ENCODE peak calls at places on chromosomes 1 and 21, in seven cellular contexts. B is heart right ventricle, Q is cardiac fibroblast, K is activated B cell treated with CpG ODN at 0.5 μM for 24 hours, J is astrocyte of the spinal cord, T is Peyer's patch, L is body of pancreas. G is an unnamed sample.
A peak's percentile ranks its signal among the peaks of the same experiment; 100 is the strongest.

GRCh38 chr21:38679531-38679930 is 126.2 kb upstream of the ETS2 start:
- DNase-seq in B (peak; percentile 12), Q (peak; percentile 77), K (no peak), J (peak; percentile 72), T (no peak), L (no peak), G (no peak)

GRCh38 chr21:45981641-45982255 is at the start of gene COL6A1:
- DNase-seq in B (peak; percentile 75), Q (peak; percentile 74), K (peak; percentile 19), J (peak; percentile 70), T (peak; percentile 30), L (peak; percentile 71), G (no peak)

GRCh38 chr1:1220197-1220596 is 6.2 kb upstream of the TNFRSF4 start:
- DNase-seq in B (no peak), Q (no peak), K (no peak), J (no peak), T (no peak), L (no peak), G (no peak)

GRCh38 chr1:1355376-1355775 is 3.0 kb downstream of the MXRA8 start:
- DNase-seq in B (peak; percentile 23), Q (no peak), K (no peak), J (no peak), T (no peak), L (no peak), G (no peak)

GRCh38 chr1:24276791-24277190 is 42.4 kb upstream of the GRHL3 start:
- DNase-seq in B (no peak), Q (peak; percentile 23), K (no peak), J (no peak), T (no peak), L (no peak), G (no peak)

GRCh38 chr1:83508485-83509151 is 490.3 kb downstream of the TTLL7 start:
- DNase-seq in B (peak; percentile 58), Q (peak; percentile 62), K (no peak), J (peak; percentile 60), T (no peak), L (no peak), G (no peak)

GRCh38 chr1:77536813-77537212 is 145.6 kb downstream of the ZZZ3 start:
- DNase-seq in B (no peak), Q (peak; percentile 96), K (no peak), J (peak; percentile 95), T (no peak), L (no peak), G (no peak)

GRCh38 chr1:154154534-154155181 is at the start of gene NUP210L:
- DNase-seq in B (peak; percentile 74), Q (peak; percentile 53), K (no peak), J (no peak), T (no peak), L (peak; percentile 80), G (no peak)

GRCh38 chr1:54365020-54365797 is 41.0 kb downstream of the SSBP3 start:
- DNase-seq in B (no peak), Q (no peak), K (no peak), J (no peak), T (no peak), L (no peak), G (no peak)

GRCh38 chr1:213070399-213070798 is 19.4 kb downstream of the RPS6KC1 start:
- DNase-seq in B (peak; percentile 7), Q (peak; percentile 81), K (no peak), J (peak; percentile 74), T (no peak), L (peak; percentile 19), G (no peak)
- TF ChIP-seq CTCF in B (no peak), Q (peak; percentile 17), K (no peak), J (peak; percentile 29), T (no peak), L (no peak), G (no peak)

GRCh38 chr1:21510885-21511578 is 1.8 kb downstream of the ALPL start:
- DNase-seq in B (no peak), Q (peak; percentile 8), K (no peak), J (no peak), T (no peak), L (no peak), G (no peak)
- TF ChIP-seq CTCF in B (no peak), Q (no peak), K (no peak), J (peak; percentile 7), T (no peak), L (no peak), G (no peak)

DNA sequence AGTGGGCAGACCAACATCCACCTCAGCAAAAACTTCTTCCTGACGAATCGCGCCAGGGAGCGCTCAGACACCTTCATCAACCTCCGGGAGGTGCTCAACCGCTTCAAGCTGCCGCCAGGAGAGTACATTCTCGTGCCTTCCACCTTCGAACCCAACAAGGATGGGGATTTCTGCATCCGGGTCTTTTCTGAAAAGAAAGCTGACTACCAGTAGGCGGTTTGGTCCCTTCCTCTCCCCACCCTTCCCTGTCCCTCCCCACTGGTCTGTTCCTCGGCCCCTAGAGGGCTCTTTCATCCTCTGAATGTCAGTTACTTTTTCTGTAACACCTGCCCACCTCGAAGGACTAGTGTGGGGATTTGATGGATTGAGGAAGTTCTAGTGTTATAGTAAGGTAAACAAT is 46.9 kb downstream of the CAPN2 start:
- DNase-seq in B (no peak), Q (no peak), K (no peak), J (no peak), T (no peak), L (no peak), G (no peak)
- TF ChIP-seq CTCF in B (no peak), Q (no peak), K (no peak), J (no peak), T (no peak), L (no peak), G (no peak)

GRCh38 chr1:203342192-203342940 is 8.6 kb downstream of the FMOD start:
- DNase-seq in B (peak; percentile 43), Q (peak; percentile 47), K (no peak), J (peak; percentile 17), T (peak; percentile 53), L (peak; percentile 68), G (no peak)
- TF ChIP-seq CTCF in B (peak; percentile 76), Q (peak; percentile 81), K (peak; percentile 18), J (peak; percentile 81), T (peak; percentile 83), L (peak; percentile 73), G (peak; percentile 70)

GRCh38 chr1:156874572-156874971 is 13.9 kb downstream of the NTRK1 start:
- DNase-seq in B (no peak), Q (no peak), K (no peak), J (no peak), T (no peak), L (no peak), G (no peak)

GRCh38 chr1:156877433-156877832 is 16.1 kb upstream of the PEAR1 start:
- DNase-seq in B (no peak), Q (no peak), K (no peak), J (no peak), T (no peak), L (no peak), G (no peak)

GRCh38 chr1:156875067-156875615 is 14.5 kb downstream of the NTRK1 start:
- DNase-seq in B (no peak), Q (no peak), K (no peak), J (no peak), T (no peak), L (no peak), G (no peak)

GRCh38 chr1:156874142-156874541 is 13.5 kb downstream of the NTRK1 start:
- DNase-seq in B (no peak), Q (no peak), K (no peak), J (no peak), T (no peak), L (no peak), G (no peak)

DNA sequence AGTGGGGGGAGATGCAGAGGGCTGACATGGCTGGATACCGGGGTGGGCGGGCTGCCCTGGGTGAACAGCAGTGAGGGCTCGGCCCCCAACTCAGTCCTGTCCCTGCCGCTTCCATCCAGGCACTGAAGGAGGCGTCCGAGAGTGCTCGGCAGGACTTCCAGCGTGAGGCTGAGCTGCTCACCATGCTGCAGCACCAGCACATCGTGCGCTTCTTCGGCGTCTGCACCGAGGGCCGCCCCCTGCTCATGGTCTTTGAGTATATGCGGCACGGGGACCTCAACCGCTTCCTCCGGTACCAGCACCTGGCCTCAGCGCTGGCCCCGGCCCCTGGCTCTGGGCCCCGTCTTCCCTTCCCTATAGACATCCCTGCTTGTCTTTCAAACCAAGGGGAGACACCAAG is 15.6 kb downstream of the NTRK1 start:
- DNase-seq in B (no peak), Q (no peak), K (no peak), J (no peak), T (no peak), L (no peak), G (no peak)
- TF ChIP-seq CTCF in B (no peak), Q (no peak), K (no peak), J (peak; percentile 40), T (no peak), L (no peak), G (no peak)

DNA sequence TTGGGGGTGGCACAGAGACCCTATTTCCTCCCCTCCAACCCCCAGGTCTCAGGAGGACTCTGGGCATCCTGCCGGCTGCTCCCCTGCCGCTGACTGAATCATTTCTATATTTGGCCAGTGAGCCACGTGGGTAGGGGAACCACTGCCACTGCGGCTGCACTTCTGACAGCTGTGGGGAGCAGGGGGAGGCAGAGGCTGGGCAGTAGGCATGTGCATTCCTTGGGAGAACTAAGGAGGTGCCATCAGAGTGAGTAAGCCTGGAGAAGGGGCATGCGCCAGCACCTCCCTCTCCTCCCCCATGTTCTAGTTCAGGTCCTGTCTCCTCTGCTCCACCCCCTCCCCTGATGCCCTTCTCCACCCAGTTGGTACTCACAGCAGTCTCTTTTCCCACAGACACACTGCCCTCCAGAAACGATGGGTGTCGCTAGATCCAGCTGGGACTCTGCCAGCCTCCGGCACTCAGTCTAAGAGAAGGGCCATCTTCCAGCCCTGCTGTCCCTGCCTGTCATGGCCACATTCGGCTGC is 12.0 kb downstream of the PPFIA4 start:
- DNase-seq in B (peak; percentile 74), Q (peak; percentile 61), K (no peak), J (peak; percentile 66), T (no peak), L (peak; percentile 20), G (no peak)
- TF ChIP-seq CTCF in B (no peak), Q (no peak), K (no peak), J (no peak), T (no peak), L (no peak), G (no peak)

G was measured in natural killer cell.